ENCODE peak calls at places on chromosomes 12 and 14, in five cellular contexts. H is HEK293T, X is cardiac fibroblast, I is T-cell, T is fibroblast of gingiva. L is an unnamed sample.

GRCh38 chr12:54134850-54135249 is 53.9 kb downstream of the SMUG1 start:
- DNase-seq in X (no peak), I (no peak), T (no peak), H (no peak), L (no peak)

GRCh38 chr12:118360785-118361404 is 11.8 kb downstream of the TAOK3 start:
- DNase-seq in X (peak; percentile 82), H (no peak), I (no peak), T (peak; percentile 56), L (no peak)

GRCh38 chr14:34081126-34081575 is 130.3 kb upstream of the EGLN3 start:
- DNase-seq in H (no peak), T (no peak), I (no peak), X (no peak), L (no peak)

GRCh38 chr14:100362311-100362927 is 39.3 kb downstream of the SLC25A47 start:
- DNase-seq in T (peak; percentile 9), X (no peak), I (no peak), H (no peak), L (no peak)

GRCh38 chr12:45612044-45612794 is 117.3 kb upstream of the ARID2 start:
- DNase-seq in I (no peak), T (no peak), H (no peak), X (peak; percentile 76), L (no peak)

GRCh38 chr12:108806350-108806749 is 51.0 kb downstream of the SSH1 start:
- DNase-seq in X (peak; percentile 34), I (no peak), H (no peak), T (peak; percentile 26), L (no peak)

GRCh38 chr12:34342048-34342447 is 319.8 kb downstream of the ALG10 start:
- DNase-seq in H (no peak), T (no peak), I (no peak), X (no peak), L (no peak)

GRCh38 chr12:68391905-68392304 is 59.7 kb upstream of the MDM1 start:
- DNase-seq in I (no peak), T (no peak), X (no peak), H (no peak), L (no peak)

GRCh38 chr12:108634225-108634795 is 616 bp upstream of the SELPLG start:
- DNase-seq in X (no peak), H (no peak), T (peak; percentile 45), I (peak; percentile 17), L (no peak)

GRCh38 chr12:80763874-80764273 is 47.2 kb downstream of the MYF5 start:
- DNase-seq in H (peak; percentile 24), I (no peak), T (peak; percentile 60), X (peak; percentile 84), L (peak; percentile 13)

GRCh38 chr14:39843881-39844280 is 411.6 kb upstream of the FBXO33 start:
- DNase-seq in X (no peak), T (no peak), I (no peak), H (no peak), L (no peak)

GRCh38 chr14:61568572-61569011 is 126.7 kb upstream of the HIF1A start:
- DNase-seq in H (no peak), T (no peak), X (no peak), I (peak; percentile 69), L (no peak)